ENCODE peak calls at places on chromosomes 6 and 20, in eight cellular contexts. B is nephron progenitor cell, A is epithelial cell of esophagus, G is BE2C, I is Peyer's patch, K is GM06990, W is HFFc6, P is MCF 10A. U is an unnamed sample.

GRCh38 chr6:122730775-122731386 is 48.6 kb upstream of the FABP7 start:
- DNase-seq in W (peak; percentile 43), G (no peak), I (no peak), A (peak; percentile 59), K (no peak), P (peak; percentile 63), B (peak; percentile 24), U (no peak)

GRCh38 chr6:169215201-169215661 is 38.4 kb downstream of the THBS2 start:
- DNase-seq in K (no peak), B (no peak), A (no peak), P (no peak), G (no peak), W (no peak), I (no peak), U (peak; percentile 32)

GRCh38 chr6:43669922-43670622 is 17.5 kb downstream of the MRPS18A start:
- DNase-seq in K (no peak), B (no peak), G (no peak), P (no peak), A (peak; percentile 76), I (no peak), W (no peak), U (no peak)

GRCh38 chr20:383889-384288 is 3.3 kb downstream of the TRIB3 start:
- DNase-seq in P (no peak), I (no peak), W (no peak), K (no peak), A (no peak), G (no peak), B (no peak), U (no peak)

GRCh38 chr6:42021847-42022754 is 28.2 kb upstream of the TAF8 start:
- DNase-seq in G (no peak), B (no peak), A (no peak), I (no peak), W (no peak), P (no peak), K (peak; percentile 79), U (no peak)

GRCh38 chr6:160135922-160136655 is 14.5 kb downstream of the SLC22A1 start:
- DNase-seq in B (no peak), W (no peak), A (no peak), K (no peak), G (no peak), P (no peak), I (no peak), U (no peak)

GRCh38 chr6:43846556-43846955 is 76.5 kb downstream of the VEGFA start:
- DNase-seq in B (no peak), G (no peak), W (peak; percentile 48), P (no peak), I (no peak), A (no peak), K (no peak), U (peak; percentile 62)

GRCh38 chr6:21885532-21886089 is 292.1 kb downstream of the SOX4 start:
- DNase-seq in A (peak; percentile 84), G (peak; percentile 52), P (peak; percentile 71), B (peak; percentile 59), I (no peak), W (peak; percentile 79), K (no peak), U (peak; percentile 96)

GRCh38 chr20:14334306-14334930 is 3.0 kb downstream of the FLRT3 start:
- DNase-seq in P (peak; percentile 78), A (peak; percentile 69), W (no peak), I (no peak), B (peak; percentile 45), K (no peak), G (peak; percentile 75), U (peak; percentile 18)

GRCh38 chr6:148192310-148192709 is 150.3 kb upstream of the SASH1 start:
- DNase-seq in B (no peak), P (peak; percentile 52), A (peak; percentile 59), I (no peak), G (no peak), W (peak; percentile 61), K (no peak), U (peak; percentile 99)

GRCh38 chr6:50655848-50656453 is 57.4 kb upstream of the TFAP2D start:
- DNase-seq in B (no peak), W (no peak), P (peak; percentile 32), K (no peak), G (peak; percentile 24), A (peak; percentile 36), I (no peak), U (no peak)

GRCh38 chr20:3262566-3262965 is 23.6 kb upstream of the SLC4A11 start:
- DNase-seq in B (no peak), A (no peak), I (no peak), P (no peak), K (no peak), G (no peak), W (peak; percentile 43), U (peak; percentile 40)

GRCh38 chr6:169997930-169998218 is 246.5 kb downstream of the ERMARD start:
- DNase-seq in G (no peak), P (no peak), A (no peak), I (peak; percentile 32), B (no peak), W (no peak), K (no peak), U (no peak)

GRCh38 chr20:35555951-35556645 is 14.2 kb downstream of the ERGIC3 start:
- DNase-seq in G (no peak), I (no peak), K (no peak), W (no peak), P (no peak), A (no peak), B (no peak), U (no peak)

GRCh38 chr20:47612670-47613069 is 111.0 kb downstream of the NCOA3 start:
- DNase-seq in B (no peak), P (no peak), G (no peak), W (no peak), I (no peak), K (no peak), A (no peak), U (no peak)

GRCh38 chr20:1225263-1225728 is 548 bp upstream of the RAD21L1 start:
- DNase-seq in K (peak; percentile 22), B (no peak), W (no peak), I (no peak), A (no peak), G (no peak), P (no peak), U (no peak)

DNA sequence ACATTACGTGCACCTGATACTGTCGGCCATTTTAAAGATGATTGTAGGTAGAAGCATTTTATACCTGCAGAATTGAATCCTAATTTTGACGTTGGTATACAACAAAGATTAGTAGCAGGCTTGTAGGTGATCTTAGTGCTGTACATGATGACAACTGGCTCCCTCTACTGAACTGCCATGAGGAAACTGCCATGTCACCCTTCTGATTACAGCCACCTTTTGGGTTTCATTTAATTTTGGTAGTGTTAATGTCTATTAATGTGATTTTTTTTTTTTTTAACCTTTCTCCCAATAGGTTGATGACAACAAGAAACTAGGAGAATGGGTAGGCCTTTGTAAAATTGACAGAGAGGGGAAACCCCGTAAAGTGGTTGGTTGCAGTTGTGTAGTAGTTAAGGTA is 2.3 kb downstream of the RPS12 start:
- DNase-seq in W (no peak), K (no peak), A (no peak), G (no peak), P (no peak), I (no peak), B (no peak), U (no peak)
- TF ChIP-seq CTCF in W (no peak), K (no peak), A (peak; percentile 6), G (no peak), P (no peak), I (no peak), B (no peak), U (no peak)

GRCh38 chr6:127854009-127854408 is 46.8 kb downstream of the THEMIS start:
- DNase-seq in P (peak; percentile 7), I (no peak), W (no peak), A (peak; percentile 25), G (no peak), B (no peak), K (no peak), U (no peak)

GRCh38 chr6:127859956-127860355 is 40.9 kb downstream of the THEMIS start:
- DNase-seq in P (no peak), K (no peak), A (no peak), I (no peak), W (no peak), B (no peak), G (no peak), U (no peak)

GRCh38 chr6:127857051-127857637 is 43.7 kb downstream of the THEMIS start:
- DNase-seq in W (no peak), B (no peak), G (no peak), A (no peak), I (no peak), P (no peak), K (no peak), U (no peak)

GRCh38 chr6:127858992-127859391 is 41.9 kb downstream of the THEMIS start:
- DNase-seq in A (no peak), G (no peak), B (no peak), P (no peak), K (no peak), I (no peak), W (no peak), U (no peak)

GRCh38 chr6:127855542-127856159 is 45.2 kb downstream of the THEMIS start:
- DNase-seq in I (no peak), P (peak; percentile 35), B (no peak), W (no peak), A (peak; percentile 18), K (no peak), G (peak; percentile 46), U (no peak)
- TF ChIP-seq CTCF in I (peak; percentile 28), P (peak; percentile 40), B (peak; percentile 34), W (peak; percentile 69), A (peak; percentile 53), K (peak; percentile 37), G (peak; percentile 79), U (peak; percentile 37)

GRCh38 chr6:37791156-37791919 is 28.2 kb upstream of the ZFAND3 start:
- DNase-seq in B (peak; percentile 86), A (peak; percentile 98), G (peak; percentile 97), P (peak; percentile 97), K (peak; percentile 74), I (peak; percentile 91), W (peak; percentile 98), U (peak; percentile 93)
- TF ChIP-seq CTCF in B (peak; percentile 84), A (peak; percentile 92), G (peak; percentile 95), P (peak; percentile 94), K (peak; percentile 94), I (peak; percentile 90), W (peak; percentile 96), U (peak; percentile 80)

GRCh38 chr6:105428342-105428957 is 25.6 kb upstream of the PREP start:
- DNase-seq in A (peak; percentile 68), B (no peak), K (no peak), G (no peak), W (peak; percentile 41), I (no peak), P (peak; percentile 90), U (peak; percentile 81)

GRCh38 chr6:105429676-105430075 is 26.8 kb upstream of the PREP start:
- DNase-seq in G (no peak), A (no peak), B (no peak), P (no peak), K (no peak), I (no peak), W (peak; percentile 12), U (peak; percentile 32)

DNA sequence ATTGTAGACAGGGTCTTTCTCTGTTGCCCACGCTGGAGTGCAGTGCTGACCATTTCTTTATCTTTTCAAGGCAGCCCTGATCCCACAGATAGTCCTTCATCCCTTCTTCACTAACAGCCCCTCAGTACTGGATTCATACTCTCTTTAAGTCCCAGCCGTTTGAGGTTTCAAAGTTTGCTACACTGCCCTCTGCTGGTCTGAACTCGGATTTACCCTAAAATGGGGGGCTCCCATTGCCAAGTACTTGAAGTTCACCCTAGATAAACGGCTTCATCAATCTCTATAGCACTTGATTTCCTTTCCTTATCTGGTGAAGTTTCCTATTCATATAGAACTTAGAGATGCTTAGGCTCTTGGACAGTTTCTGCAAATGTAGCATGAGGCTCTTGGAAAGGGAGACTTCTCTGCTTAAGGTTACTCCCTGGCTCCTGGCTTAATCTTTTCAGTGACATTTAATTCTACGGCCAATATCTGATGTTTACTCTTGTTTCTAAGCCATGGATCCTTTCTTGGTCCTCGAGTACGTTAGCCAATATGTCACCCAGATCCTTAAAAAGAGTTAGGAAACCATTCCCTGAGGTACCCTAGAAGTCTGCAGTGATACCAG is 21.4 kb upstream of the PREP start:
- DNase-seq in W (peak; percentile 50), P (peak; percentile 68), B (peak; percentile 68), A (peak; percentile 65), G (peak; percentile 52), K (no peak), I (no peak), U (peak; percentile 26)
- TF ChIP-seq CTCF in W (peak; percentile 86), P (peak; percentile 47), B (peak; percentile 70), A (peak; percentile 73), G (peak; percentile 81), K (peak; percentile 70), I (peak; percentile 66), U (peak; percentile 71)

U was measured in astrocyte.